ENCODE peak calls at places on chromosomes 12 and 14, in six cellular contexts. X is neural crest cell, P is mucosa of descending colon, R is BE2C, K is heart left ventricle, T is left lung. L is an unnamed sample.

GRCh38 chr12:87054225-87054624 is 798.0 kb upstream of the MGAT4C start:
- DNase-seq in P (no peak), T (no peak), R (no peak), K (no peak), X (no peak), L (no peak)

GRCh38 chr14:21428930-21429329 is 27.0 kb downstream of the CHD8 start:
- DNase-seq in K (peak; percentile 49), X (no peak), T (no peak), R (no peak), P (no peak), L (no peak)

GRCh38 chr12:124147579-124147978 is 147.3 kb upstream of the RFLNA start:
- DNase-seq in T (no peak), R (no peak), P (no peak), K (no peak), X (no peak), L (no peak)

GRCh38 chr14:70665448-70666363 is 24.0 kb downstream of the TTC9 start:
- DNase-seq in R (no peak), X (no peak), T (no peak), P (peak; percentile 71), K (no peak), L (no peak)

GRCh38 chr12:389138-390096 is at the start of gene KDM5A:
- DNase-seq in X (peak; percentile 88), P (peak; percentile 89), T (peak; percentile 93), K (peak; percentile 94), R (peak; percentile 92), L (peak; percentile 89)

GRCh38 chr12:56128669-56129209 is 672 bp downstream of the ESYT1 start:
- DNase-seq in K (no peak), R (no peak), X (no peak), P (peak; percentile 65), T (no peak), L (no peak)

GRCh38 chr12:49932746-49933145 is 17.8 kb upstream of the AQP2 start:
- DNase-seq in X (no peak), P (no peak), T (peak; percentile 28), R (no peak), K (no peak), L (no peak)

GRCh38 chr14:94129758-94130414 is 482 bp upstream of the IFI27L2 start:
- DNase-seq in R (no peak), T (no peak), K (peak; percentile 58), P (no peak), X (peak; percentile 38), L (no peak)

GRCh38 chr12:79975143-79975542 is 40.2 kb upstream of the PPP1R12A start:
- DNase-seq in X (no peak), T (no peak), K (no peak), R (no peak), P (no peak), L (no peak)

GRCh38 chr14:93426750-93427149 is 4.0 kb upstream of the UNC79 start:
- DNase-seq in T (no peak), K (no peak), P (no peak), R (no peak), X (no peak), L (no peak)

GRCh38 chr14:97538749-97539388 is 741.7 kb downstream of the VRK1 start:
- DNase-seq in R (no peak), T (no peak), X (no peak), K (no peak), P (no peak), L (no peak)

GRCh38 chr12:51752490-51752889 is 96.0 kb downstream of the FIGNL2 start:
- DNase-seq in X (no peak), T (no peak), R (peak; percentile 26), P (no peak), K (peak; percentile 67), L (peak; percentile 47)

GRCh38 chr14:100526057-100526456 is 61.2 kb downstream of the BEGAIN start:
- DNase-seq in K (no peak), X (no peak), P (no peak), T (peak; percentile 20), R (no peak), L (no peak)

GRCh38 chr14:52802597-52802996 is 11.2 kb upstream of the GNPNAT1 start:
- DNase-seq in T (no peak), X (no peak), P (no peak), K (no peak), R (no peak), L (no peak)

GRCh38 chr12:122190842-122191668 is 8.1 kb downstream of the LRRC43 start:
- DNase-seq in P (peak; percentile 86), R (peak; percentile 74), K (no peak), X (peak; percentile 64), T (no peak), L (no peak)

DNA sequence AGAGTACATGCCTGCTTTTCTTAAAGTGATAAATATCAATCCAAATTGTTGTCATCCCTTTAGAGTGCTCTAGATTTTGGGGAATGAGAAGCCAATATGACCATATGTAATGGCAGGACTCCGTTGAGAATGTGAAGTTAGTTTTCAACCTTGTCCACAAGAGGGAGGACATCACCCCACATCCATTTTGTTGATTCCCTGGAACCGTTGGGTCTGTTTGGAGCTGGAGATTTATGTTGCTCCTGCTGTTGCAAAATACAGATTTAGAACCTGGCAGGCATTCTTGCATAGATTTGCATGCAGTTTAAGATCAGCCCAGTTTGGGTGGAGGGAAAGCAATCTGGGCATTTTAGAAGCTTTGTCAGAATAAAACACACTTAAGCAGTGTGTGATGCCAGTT is 620.1 kb downstream of the NRXN3 start:
- DNase-seq in R (no peak), T (no peak), K (no peak), X (no peak), P (no peak), L (no peak)
- TF ChIP-seq CTCF in R (no peak), T (no peak), K (no peak), X (peak; percentile 48), P (no peak), L (no peak)

GRCh38 chr14:41280745-41281144 is 325.9 kb upstream of the LRFN5 start:
- DNase-seq in P (no peak), R (no peak), T (no peak), K (no peak), X (no peak), L (no peak)
- TF ChIP-seq CTCF in P (no peak), R (no peak), T (no peak), K (peak; percentile 8), X (peak; percentile 69), L (no peak)

GRCh38 chr12:68850390-68850789 is 42.4 kb downstream of the MDM2 start:
- DNase-seq in X (no peak), P (no peak), R (no peak), T (no peak), K (no peak), L (no peak)
- TF ChIP-seq CTCF in X (no peak), P (no peak), R (no peak), T (no peak), K (no peak), L (no peak)

GRCh38 chr14:64158608-64159007 is 135.6 kb downstream of the ESR2 start:
- DNase-seq in P (no peak), T (no peak), X (no peak), R (no peak), K (no peak), L (no peak)

DNA sequence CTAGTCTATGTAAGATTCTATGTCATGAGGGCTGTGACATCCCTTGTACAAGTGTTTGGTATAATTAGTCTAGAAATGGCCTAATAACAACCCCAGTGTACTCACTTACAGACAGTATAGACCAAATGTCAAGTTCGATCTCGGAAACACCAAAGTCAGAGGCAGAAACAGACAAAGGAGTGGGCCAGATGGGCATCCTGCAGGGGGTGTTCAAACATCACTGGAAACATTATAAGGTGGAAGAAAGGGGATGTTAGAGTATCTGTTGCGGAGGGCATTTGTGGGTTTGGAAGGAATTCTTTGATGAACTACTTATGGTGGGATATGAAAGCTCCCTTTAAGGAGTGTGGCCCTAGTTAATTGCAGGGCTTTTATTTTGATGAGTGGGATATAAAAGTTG is 134.6 kb downstream of the ESR2 start:
- DNase-seq in T (no peak), K (no peak), R (no peak), P (no peak), X (no peak), L (no peak)
- TF ChIP-seq CTCF in T (no peak), K (peak; percentile 45), R (peak; percentile 40), P (no peak), X (no peak), L (no peak)

L was measured in mesothelial cell of epicardium.